ENCODE peak calls at places on chromosomes 11 and 22, in four cellular contexts. U, V, G and S are unnamed samples.

GRCh38 chr11:104106136-104106754 is 57.7 kb downstream of the PDGFD start:
- DNase-seq in G (no peak), U (no peak), V (no peak), S (no peak)

GRCh38 chr22:30327864-30328345 is 1.2 kb upstream of the TBC1D10A start:
- DNase-seq in G (no peak), U (no peak), V (no peak), S (no peak)

GRCh38 chr11:112453601-112454577 is 193.2 kb upstream of the PLET1 start:
- DNase-seq in G (no peak), U (no peak), V (peak), S (peak)

GRCh38 chr11:72589802-72590761 is 84.1 kb downstream of the PDE2A start:
- DNase-seq in V (peak), U (no peak), G (peak), S (no peak)

GRCh38 chr11:27381238-27381666 is 18.2 kb upstream of the CCDC34 start:
- DNase-seq in U (no peak), V (no peak), G (no peak), S (no peak)

GRCh38 chr11:105368711-105369110 is 229.1 kb upstream of the CARD18 start:
- DNase-seq in U (no peak), G (no peak), V (no peak), S (no peak)

GRCh38 chr11:114063149-114063828 is 3.8 kb downstream of the ZBTB16 start:
- DNase-seq in U (no peak), G (no peak), V (no peak), S (no peak)

GRCh38 chr11:95149659-95150294 is 60.1 kb downstream of the ENDOD1 start:
- DNase-seq in G (no peak), U (no peak), V (no peak), S (no peak)

GRCh38 chr11:45278721-45279120 is 7.4 kb downstream of the SYT13 start:
- DNase-seq in U (no peak), V (no peak), G (no peak), S (no peak)

GRCh38 chr11:108887436-108888238 is 222.8 kb downstream of the DDX10 start:
- DNase-seq in V (no peak), U (no peak), G (no peak), S (no peak)

GRCh38 chr11:46930089-46930488 is 6.5 kb upstream of the CSTPP1 start:
- DNase-seq in U (no peak), V (no peak), G (no peak), S (no peak)

GRCh38 chr22:47063071-47063509 is 300.6 kb downstream of the TBC1D22A start:
- DNase-seq in U (no peak), V (no peak), G (no peak), S (no peak)

GRCh38 chr11:61603667-61604066 is 22.8 kb upstream of the SYT7 start:
- DNase-seq in G (no peak), U (no peak), V (no peak), S (no peak)

GRCh38 chr22:38262051-38262795 is 10.6 kb downstream of the TMEM184B start:
- DNase-seq in V (peak), G (peak), U (no peak), S (no peak)

GRCh38 chr11:61671527-61671926 is 8.7 kb upstream of the DAGLA start:
- DNase-seq in V (peak), G (no peak), U (no peak), S (no peak)

GRCh38 chr11:129408865-129409444 is 33.3 kb downstream of the BARX2 start:
- DNase-seq in V (no peak), U (no peak), G (no peak), S (no peak)

GRCh38 chr11:45755281-45755859 is 49.6 kb upstream of the SLC35C1 start:
- DNase-seq in V (no peak), U (no peak), G (no peak), S (no peak)

DNA sequence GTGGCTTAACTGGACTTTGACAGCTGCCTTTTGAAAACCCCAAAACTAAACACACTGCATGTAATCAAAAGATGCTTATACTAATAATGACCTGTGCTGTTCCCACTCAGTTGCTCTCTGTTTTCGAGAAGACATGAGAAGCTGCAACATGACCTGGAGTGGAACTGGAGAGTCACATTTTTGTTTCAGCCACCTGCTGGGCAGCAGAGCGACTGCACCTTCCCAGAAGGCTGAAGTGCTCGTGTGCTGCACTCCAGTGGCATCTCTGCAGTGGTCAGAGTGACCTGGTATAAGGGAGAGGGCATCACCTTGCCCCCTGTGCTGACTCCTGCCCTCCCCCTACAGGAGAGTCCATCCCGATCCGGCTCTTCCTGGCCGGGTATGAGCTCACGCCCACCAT is 8.6 kb downstream of the THYN1 start:
- DNase-seq in U (no peak), V (no peak), G (no peak), S (peak)
- TF ChIP-seq TAF1 in U (no peak), V (no peak), G (no peak), S (no peak)

DNA sequence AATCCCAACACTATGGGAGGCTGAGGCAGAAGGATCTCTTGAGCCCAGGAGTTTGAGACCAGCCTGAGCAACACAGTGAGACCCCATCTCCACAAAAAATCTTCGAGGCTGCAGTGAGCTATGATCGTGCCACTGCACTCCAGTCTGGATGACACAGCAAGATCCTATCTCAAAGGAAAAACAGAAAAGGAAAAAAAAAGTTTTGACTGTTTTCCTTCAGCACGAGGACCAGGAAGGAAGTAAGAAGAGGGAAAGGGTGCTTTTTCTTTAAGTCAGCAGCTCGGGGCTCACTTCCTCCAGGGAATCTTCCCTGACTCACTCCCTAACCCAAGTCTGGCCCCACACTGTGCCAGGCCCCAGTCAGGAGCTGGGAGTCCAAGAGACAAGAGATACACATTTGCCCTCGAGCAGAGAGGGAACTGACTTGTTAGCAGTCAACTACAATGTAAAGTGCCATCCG is 14.2 kb downstream of the ARRB1 start:
- DNase-seq in V (no peak), U (no peak), G (no peak), S (no peak)
- TF ChIP-seq TAF1 in V (no peak), U (no peak), G (no peak), S (no peak)

GRCh38 chr11:17161515-17161914 is 46.3 kb downstream of the PIK3C2A start:
- DNase-seq in U (no peak), G (no peak), V (no peak), S (no peak)
- TF ChIP-seq TAF1 in U (no peak), G (no peak), V (no peak), S (no peak)

GRCh38 chr11:63537293-63538101 is 889 bp downstream of the PLAAT4 start:
- DNase-seq in G (no peak), U (no peak), V (peak), S (no peak)
- TF ChIP-seq TAF1 in G (no peak), U (no peak), V (no peak), S (no peak)

DNA sequence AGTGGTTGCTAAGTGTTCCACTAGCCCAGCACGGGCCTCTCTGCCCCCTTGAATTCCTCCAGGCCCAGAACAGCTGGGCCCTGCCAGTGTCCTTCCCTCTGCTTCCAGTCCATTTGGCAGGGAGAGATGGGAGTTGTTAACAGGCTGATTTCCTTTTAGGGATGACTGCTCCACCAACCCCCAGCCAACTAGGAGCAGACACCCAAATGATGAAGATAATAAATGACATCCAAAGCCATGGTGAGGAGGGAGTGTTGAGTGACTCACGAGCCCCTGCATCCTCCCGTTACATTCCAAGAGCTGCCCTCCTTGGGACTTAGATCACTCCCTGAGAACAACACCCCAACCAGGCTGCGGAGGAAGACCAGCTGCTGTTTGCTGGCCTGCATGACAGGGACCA is 20.6 kb downstream of the PARVA start:
- DNase-seq in U (no peak), V (no peak), G (no peak), S (no peak)
- TF ChIP-seq TAF1 in U (no peak), V (no peak), G (no peak), S (no peak)

DNA sequence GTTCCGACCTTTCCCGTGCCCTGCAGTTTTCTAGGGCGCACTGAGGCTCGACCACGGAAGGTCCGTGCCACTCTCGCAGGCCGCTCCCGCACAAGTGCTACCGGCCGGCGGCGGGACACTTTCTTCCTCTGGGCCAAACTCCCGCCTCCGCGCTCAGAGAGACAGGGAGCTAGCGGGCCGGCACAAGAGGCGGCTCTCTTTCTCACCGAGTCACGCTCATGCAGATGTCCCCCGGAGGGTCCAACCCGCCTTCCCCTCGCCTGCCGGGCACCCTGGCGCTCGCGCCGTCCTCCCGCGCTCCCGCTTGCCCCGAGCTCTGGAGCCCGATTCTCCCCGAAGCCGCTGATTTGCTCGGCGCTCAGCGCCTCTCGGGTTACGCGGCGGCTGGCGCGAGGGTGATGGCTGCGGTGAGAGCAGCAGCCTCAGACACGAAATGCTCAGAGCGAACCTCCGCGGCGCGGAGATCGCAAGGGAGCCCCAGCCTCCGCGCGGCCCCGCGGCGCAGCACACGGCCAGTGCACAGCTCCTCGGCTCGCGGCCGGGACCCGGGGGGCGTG is 1.0 kb downstream of the LMO1 start:
- DNase-seq in U (no peak), G (peak), V (no peak), S (peak)
- TF ChIP-seq TAF1 in U (no peak), G (no peak), V (no peak), S (no peak)

GRCh38 chr11:59754859-59755700 is at the start of gene STX3:
- DNase-seq in G (peak), U (no peak), V (peak), S (peak)
- TF ChIP-seq TAF1 in G (no peak), U (no peak), V (peak), S (no peak)